ENCODE peak calls at places on chromosomes 2 and 18, in ten cellular contexts. N is activated CD4-positive, alpha-beta T cell treated with anti-CD3 and anti-CD28 coated beads, Interleukin-2, amount 50 U/mL, for 48 hours; F is M059J; G is LoVo; W is glutamatergic neuron; Y is activated naive CD8-positive, alpha-beta T cell treated with anti-CD3 and anti-CD28 coated beads, Interleukin-2, amount 50 U/mL, for 16 hours; L is EH; V is A549; X is right cardiac atrium; O is NCI-H1436 treated with DMSO at 0.1 percent for 48 hours. S is an unnamed sample.

GRCh38 chr2:219247678-219248642 is 2.7 kb downstream of the STK16 start:
- DNase-seq in N (peak), F (no peak), G (no peak), W (no peak), Y (no peak), L (no peak), V (no peak), X (no peak), O (no peak), S (no peak)

GRCh38 chr2:149989447-149990063 is 402.0 kb upstream of the MMADHC start:
- DNase-seq in N (no peak), F (peak), G (peak), W (no peak), Y (no peak), L (peak), V (no peak), X (no peak), O (no peak), S (no peak)

GRCh38 chr2:233837694-233838229 is 16.6 kb downstream of the HJURP start:
- DNase-seq in N (no peak), F (no peak), G (no peak), W (no peak), Y (no peak), L (no peak), V (no peak), X (no peak), O (no peak), S (no peak)

GRCh38 chr2:231364961-231365810 is 30.3 kb upstream of the B3GNT7 start:
- DNase-seq in N (no peak), F (peak), G (peak), W (peak), Y (no peak), L (peak), V (peak), X (no peak), O (no peak), S (peak)

GRCh38 chr2:134124047-134124753 is 129.7 kb upstream of the MGAT5 start:
- DNase-seq in N (no peak), F (no peak), G (peak), W (peak), Y (no peak), L (peak), V (no peak), X (no peak), O (peak), S (peak)

GRCh38 chr2:241701155-241701404 is 759 bp upstream of the ING5 start:
- DNase-seq in N (no peak), F (no peak), G (no peak), W (no peak), Y (no peak), L (no peak), V (no peak), X (no peak), O (no peak), S (no peak)

GRCh38 chr2:167134381-167135072 is 246.2 kb downstream of the XIRP2 start:
- DNase-seq in N (no peak), F (peak), G (no peak), W (no peak), Y (no peak), L (peak), V (peak), X (no peak), O (peak), S (no peak)

GRCh38 chr2:3169106-3169870 is 208.3 kb downstream of the EIPR1 start:
- DNase-seq in N (no peak), F (peak), G (no peak), W (no peak), Y (no peak), L (peak), V (no peak), X (no peak), O (no peak), S (peak)

GRCh38 chr18:56257215-56257614 is 381.2 kb downstream of the TXNL1 start:
- DNase-seq in N (no peak), F (peak), G (peak), W (no peak), Y (no peak), L (peak), V (no peak), X (no peak), O (no peak), S (no peak)

GRCh38 chr2:216081487-216082387 is at the start of the genes PECR and TMEM169:
- DNase-seq in N (peak), F (peak), G (peak), W (peak), Y (peak), L (peak), V (peak), X (peak), O (peak), S (peak)

GRCh38 chr2:66839551-66840320 is 404.8 kb downstream of the MEIS1 start:
- DNase-seq in N (no peak), F (peak), G (no peak), W (no peak), Y (no peak), L (peak), V (no peak), X (no peak), O (no peak), S (no peak)

GRCh38 chr2:20501974-20502373 is 55.1 kb downstream of the RHOB start:
- DNase-seq in N (no peak), F (peak), G (no peak), W (no peak), Y (no peak), L (peak), V (peak), X (no peak), O (no peak), S (peak)

GRCh38 chr2:63581266-63581961 is 6.9 kb downstream of the WDPCP start:
- DNase-seq in N (no peak), F (no peak), G (no peak), W (no peak), Y (no peak), L (no peak), V (no peak), X (peak), O (no peak), S (no peak)

GRCh38 chr2:400988-401679 is 113.2 kb upstream of the ALKAL2 start:
- DNase-seq in N (no peak), F (no peak), G (no peak), W (no peak), Y (no peak), L (no peak), V (no peak), X (no peak), O (no peak), S (no peak)

GRCh38 chr2:37641582-37642111 is 29.8 kb downstream of the CDC42EP3 start:
- DNase-seq in N (no peak), F (peak), G (no peak), W (no peak), Y (no peak), L (peak), V (no peak), X (no peak), O (no peak), S (no peak)

GRCh38 chr2:3708576-3708975 is 5.2 kb downstream of the DCDC2C start:
- DNase-seq in N (no peak), F (no peak), G (no peak), W (no peak), Y (no peak), L (no peak), V (no peak), X (no peak), O (no peak), S (no peak)

GRCh38 chr2:72998724-72999123 is 72.8 kb downstream of the SFXN5 start:
- DNase-seq in N (no peak), F (no peak), G (no peak), W (no peak), Y (no peak), L (no peak), V (no peak), X (no peak), O (no peak), S (peak)

GRCh38 chr18:57445488-57446319 is 10.5 kb downstream of the ONECUT2 start:
- DNase-seq in N (no peak), F (peak), G (no peak), W (peak), Y (no peak), L (no peak), V (no peak), X (no peak), O (no peak), S (no peak)

GRCh38 chr2:20584637-20585321 is 66.1 kb downstream of the HS1BP3 start:
- DNase-seq in N (no peak), F (peak), G (peak), W (no peak), Y (no peak), L (peak), V (peak), X (no peak), O (no peak), S (peak)

GRCh38 chr18:35268811-35269210 is 21.2 kb downstream of the ZSCAN30 start:
- DNase-seq in N (no peak), F (no peak), G (no peak), W (no peak), Y (no peak), L (no peak), V (no peak), X (no peak), O (no peak), S (no peak)

GRCh38 chr2:19786408-19787058 is 115.2 kb downstream of the TTC32 start:
- DNase-seq in N (no peak), F (peak), G (no peak), W (no peak), Y (no peak), L (peak), V (peak), X (no peak), O (no peak), S (peak)

GRCh38 chr2:190837417-190837816 is 43.2 kb upstream of the GLS start:
- DNase-seq in N (no peak), F (peak), G (peak), W (no peak), Y (no peak), L (peak), V (no peak), X (no peak), O (no peak), S (no peak)

GRCh38 chr18:23662309-23663263 is at the start of gene ANKRD29:
- DNase-seq in N (peak), F (peak), G (peak), W (peak), Y (no peak), L (peak), V (peak), X (peak), O (no peak), S (peak)

GRCh38 chr2:65796259-65796658 is 363.9 kb upstream of the SPRED2 start:
- DNase-seq in N (no peak), F (no peak), G (no peak), W (no peak), Y (no peak), L (peak), V (no peak), X (no peak), O (no peak), S (no peak)

GRCh38 chr2:148667114-148667513 is 22.6 kb downstream of the EPC2 start:
- DNase-seq in N (no peak), F (no peak), G (no peak), W (no peak), Y (no peak), L (no peak), V (no peak), X (no peak), O (no peak), S (no peak)

GRCh38 chr2:161844845-161845244 is 220.6 kb downstream of the SLC4A10 start:
- DNase-seq in N (no peak), F (no peak), G (peak), W (no peak), Y (no peak), L (no peak), V (no peak), X (no peak), O (peak), S (no peak)

GRCh38 chr2:234955971-234956509 is 4.2 kb downstream of the SH3BP4 start:
- DNase-seq in N (no peak), F (no peak), G (peak), W (no peak), Y (no peak), L (no peak), V (no peak), X (no peak), O (no peak), S (no peak)

GRCh38 chr2:57209799-57210198 is 836.8 kb upstream of the VRK2 start:
- DNase-seq in N (no peak), F (no peak), G (no peak), W (no peak), Y (no peak), L (no peak), V (no peak), X (no peak), O (no peak), S (no peak)

GRCh38 chr2:175844169-175844568 is 157.9 kb downstream of the LNPK start:
- DNase-seq in N (no peak), F (peak), G (no peak), W (no peak), Y (no peak), L (peak), V (no peak), X (no peak), O (no peak), S (no peak)